ENCODE peak calls at places on chromosomes 3 and 15, in ten cellular contexts. One of them, this sample, is unnamed.

GRCh38 chr3:41301548-41301947 is 102.2 kb downstream of the CTNNB1 start:
- DNase-seq in GM20000: no peak
- DNase-seq in activated T-cell treated with anti-CD3 and anti-CD28 coated beads, Interleukin-2, amount 50 U/mL, for 72 hours: no peak
- DNase-seq in cardiac fibroblast: no peak
- DNase-seq in renal cortical epithelial cell: peak; percentile 41
- DNase-seq in NCI-H69: no peak
- DNase-seq in GM19239: no peak
- DNase-seq in body of pancreas: no peak
- DNase-seq in GM12865: no peak
- DNase-seq in stimulated activated naive B cell treated with anti-CD40 and anti-IgM and Interleukin-4, amounts not matched to agents 10 μg/mL and 1 μg/mL and 100 μg/mL, for 72 hours: no peak
- DNase-seq in this sample: no peak

GRCh38 chr15:28897861-28898608 is 12.3 kb downstream of the APBA2 start:
- DNase-seq in renal cortical epithelial cell: no peak
- DNase-seq in GM12865: no peak
- DNase-seq in GM19239: no peak
- DNase-seq in NCI-H69: no peak
- DNase-seq in stimulated activated naive B cell treated with anti-CD40 and anti-IgM and Interleukin-4, amounts not matched to agents 10 μg/mL and 1 μg/mL and 100 μg/mL, for 72 hours: no peak
- DNase-seq in cardiac fibroblast: no peak
- DNase-seq in body of pancreas: no peak
- DNase-seq in GM20000: no peak
- DNase-seq in activated T-cell treated with anti-CD3 and anti-CD28 coated beads, Interleukin-2, amount 50 U/mL, for 72 hours: no peak
- DNase-seq in this sample: no peak

GRCh38 chr3:30426319-30426993 is 179.9 kb upstream of the TGFBR2 start:
- DNase-seq in renal cortical epithelial cell: peak; percentile 78
- DNase-seq in body of pancreas: peak; percentile 14
- DNase-seq in GM20000: no peak
- DNase-seq in activated T-cell treated with anti-CD3 and anti-CD28 coated beads, Interleukin-2, amount 50 U/mL, for 72 hours: no peak
- DNase-seq in GM19239: no peak
- DNase-seq in cardiac fibroblast: peak; percentile 92
- DNase-seq in GM12865: no peak
- DNase-seq in stimulated activated naive B cell treated with anti-CD40 and anti-IgM and Interleukin-4, amounts not matched to agents 10 μg/mL and 1 μg/mL and 100 μg/mL, for 72 hours: no peak
- DNase-seq in NCI-H69: no peak
- DNase-seq in this sample: no peak

GRCh38 chr15:66505818-66506217 is 692 bp downstream of the ZWILCH start:
- DNase-seq in renal cortical epithelial cell: no peak
- DNase-seq in body of pancreas: no peak
- DNase-seq in GM19239: no peak
- DNase-seq in cardiac fibroblast: no peak
- DNase-seq in GM20000: no peak
- DNase-seq in activated T-cell treated with anti-CD3 and anti-CD28 coated beads, Interleukin-2, amount 50 U/mL, for 72 hours: no peak
- DNase-seq in GM12865: no peak
- DNase-seq in NCI-H69: peak; percentile 30
- DNase-seq in stimulated activated naive B cell treated with anti-CD40 and anti-IgM and Interleukin-4, amounts not matched to agents 10 μg/mL and 1 μg/mL and 100 μg/mL, for 72 hours: no peak
- DNase-seq in this sample: no peak

GRCh38 chr3:128432898-128433629 is 33.6 kb downstream of the DNAJB8 start:
- DNase-seq in cardiac fibroblast: no peak
- DNase-seq in stimulated activated naive B cell treated with anti-CD40 and anti-IgM and Interleukin-4, amounts not matched to agents 10 μg/mL and 1 μg/mL and 100 μg/mL, for 72 hours: no peak
- DNase-seq in NCI-H69: peak; percentile 50
- DNase-seq in activated T-cell treated with anti-CD3 and anti-CD28 coated beads, Interleukin-2, amount 50 U/mL, for 72 hours: peak; percentile 13
- DNase-seq in GM12865: no peak
- DNase-seq in GM20000: no peak
- DNase-seq in renal cortical epithelial cell: no peak
- DNase-seq in body of pancreas: no peak
- DNase-seq in GM19239: no peak
- DNase-seq in this sample: no peak

GRCh38 chr3:187758318-187758717 is 13.1 kb upstream of the BCL6 start:
- DNase-seq in activated T-cell treated with anti-CD3 and anti-CD28 coated beads, Interleukin-2, amount 50 U/mL, for 72 hours: no peak
- DNase-seq in GM19239: no peak
- DNase-seq in body of pancreas: no peak
- DNase-seq in renal cortical epithelial cell: peak; percentile 83
- DNase-seq in GM20000: no peak
- DNase-seq in GM12865: no peak
- DNase-seq in stimulated activated naive B cell treated with anti-CD40 and anti-IgM and Interleukin-4, amounts not matched to agents 10 μg/mL and 1 μg/mL and 100 μg/mL, for 72 hours: no peak
- DNase-seq in NCI-H69: no peak
- DNase-seq in cardiac fibroblast: no peak
- DNase-seq in this sample: peak; percentile 99

GRCh38 chr3:78726545-78726944 is 1041.3 kb downstream of the ROBO1 start:
- DNase-seq in cardiac fibroblast: no peak
- DNase-seq in stimulated activated naive B cell treated with anti-CD40 and anti-IgM and Interleukin-4, amounts not matched to agents 10 μg/mL and 1 μg/mL and 100 μg/mL, for 72 hours: no peak
- DNase-seq in GM12865: no peak
- DNase-seq in renal cortical epithelial cell: no peak
- DNase-seq in activated T-cell treated with anti-CD3 and anti-CD28 coated beads, Interleukin-2, amount 50 U/mL, for 72 hours: no peak
- DNase-seq in NCI-H69: peak; percentile 94
- DNase-seq in GM20000: no peak
- DNase-seq in GM19239: no peak
- DNase-seq in body of pancreas: no peak
- DNase-seq in this sample: no peak

GRCh38 chr3:167814441-167814951 is 79.0 kb downstream of the SERPINI1 start:
- DNase-seq in stimulated activated naive B cell treated with anti-CD40 and anti-IgM and Interleukin-4, amounts not matched to agents 10 μg/mL and 1 μg/mL and 100 μg/mL, for 72 hours: no peak
- DNase-seq in renal cortical epithelial cell: no peak
- DNase-seq in NCI-H69: peak; percentile 75
- DNase-seq in activated T-cell treated with anti-CD3 and anti-CD28 coated beads, Interleukin-2, amount 50 U/mL, for 72 hours: no peak
- DNase-seq in GM12865: no peak
- DNase-seq in body of pancreas: no peak
- DNase-seq in GM20000: no peak
- DNase-seq in cardiac fibroblast: peak; percentile 78
- DNase-seq in GM19239: no peak
- DNase-seq in this sample: peak; percentile 5

GRCh38 chr3:115927210-115927609 is 303.9 kb downstream of the GAP43 start:
- DNase-seq in body of pancreas: no peak
- DNase-seq in stimulated activated naive B cell treated with anti-CD40 and anti-IgM and Interleukin-4, amounts not matched to agents 10 μg/mL and 1 μg/mL and 100 μg/mL, for 72 hours: no peak
- DNase-seq in NCI-H69: peak; percentile 8
- DNase-seq in GM12865: no peak
- DNase-seq in activated T-cell treated with anti-CD3 and anti-CD28 coated beads, Interleukin-2, amount 50 U/mL, for 72 hours: no peak
- DNase-seq in GM19239: no peak
- DNase-seq in renal cortical epithelial cell: peak; percentile 16
- DNase-seq in GM20000: no peak
- DNase-seq in cardiac fibroblast: no peak
- DNase-seq in this sample: no peak

GRCh38 chr3:30688776-30689175 is 82.4 kb downstream of the TGFBR2 start:
- DNase-seq in GM12865: no peak
- DNase-seq in GM20000: no peak
- DNase-seq in activated T-cell treated with anti-CD3 and anti-CD28 coated beads, Interleukin-2, amount 50 U/mL, for 72 hours: no peak
- DNase-seq in GM19239: no peak
- DNase-seq in cardiac fibroblast: no peak
- DNase-seq in NCI-H69: no peak
- DNase-seq in renal cortical epithelial cell: peak; percentile 67
- DNase-seq in body of pancreas: no peak
- DNase-seq in stimulated activated naive B cell treated with anti-CD40 and anti-IgM and Interleukin-4, amounts not matched to agents 10 μg/mL and 1 μg/mL and 100 μg/mL, for 72 hours: no peak
- DNase-seq in this sample: no peak

GRCh38 chr3:72892870-72893269 is 5.0 kb downstream of the GXYLT2 start:
- DNase-seq in GM20000: no peak
- DNase-seq in GM12865: peak; percentile 35
- DNase-seq in activated T-cell treated with anti-CD3 and anti-CD28 coated beads, Interleukin-2, amount 50 U/mL, for 72 hours: no peak
- DNase-seq in GM19239: no peak
- DNase-seq in renal cortical epithelial cell: no peak
- DNase-seq in body of pancreas: no peak
- DNase-seq in cardiac fibroblast: no peak
- DNase-seq in stimulated activated naive B cell treated with anti-CD40 and anti-IgM and Interleukin-4, amounts not matched to agents 10 μg/mL and 1 μg/mL and 100 μg/mL, for 72 hours: no peak
- DNase-seq in NCI-H69: peak; percentile 46
- DNase-seq in this sample: no peak

GRCh38 chr3:107882261-107882660 is 208.6 kb downstream of the CD47 start:
- DNase-seq in cardiac fibroblast: no peak
- DNase-seq in body of pancreas: no peak
- DNase-seq in GM12865: no peak
- DNase-seq in NCI-H69: no peak
- DNase-seq in stimulated activated naive B cell treated with anti-CD40 and anti-IgM and Interleukin-4, amounts not matched to agents 10 μg/mL and 1 μg/mL and 100 μg/mL, for 72 hours: no peak
- DNase-seq in renal cortical epithelial cell: no peak
- DNase-seq in GM19239: no peak
- DNase-seq in GM20000: no peak
- DNase-seq in activated T-cell treated with anti-CD3 and anti-CD28 coated beads, Interleukin-2, amount 50 U/mL, for 72 hours: no peak
- DNase-seq in this sample: no peak

GRCh38 chr3:194130807-194131589 is 5.0 kb upstream of the HES1 start:
- DNase-seq in GM12865: peak; percentile 92
- DNase-seq in activated T-cell treated with anti-CD3 and anti-CD28 coated beads, Interleukin-2, amount 50 U/mL, for 72 hours: peak; percentile 13
- DNase-seq in NCI-H69: peak; percentile 91
- DNase-seq in body of pancreas: peak; percentile 67
- DNase-seq in GM20000: peak; percentile 72
- DNase-seq in GM19239: no peak
- DNase-seq in cardiac fibroblast: peak; percentile 43
- DNase-seq in renal cortical epithelial cell: peak; percentile 98
- DNase-seq in stimulated activated naive B cell treated with anti-CD40 and anti-IgM and Interleukin-4, amounts not matched to agents 10 μg/mL and 1 μg/mL and 100 μg/mL, for 72 hours: no peak
- DNase-seq in this sample: no peak

GRCh38 chr3:69197922-69198540 is 75.6 kb upstream of the LMOD3 start:
- DNase-seq in NCI-H69: no peak
- DNase-seq in body of pancreas: no peak
- DNase-seq in GM19239: no peak
- DNase-seq in GM20000: no peak
- DNase-seq in activated T-cell treated with anti-CD3 and anti-CD28 coated beads, Interleukin-2, amount 50 U/mL, for 72 hours: peak; percentile 49
- DNase-seq in stimulated activated naive B cell treated with anti-CD40 and anti-IgM and Interleukin-4, amounts not matched to agents 10 μg/mL and 1 μg/mL and 100 μg/mL, for 72 hours: no peak
- DNase-seq in GM12865: no peak
- DNase-seq in renal cortical epithelial cell: no peak
- DNase-seq in cardiac fibroblast: no peak
- DNase-seq in this sample: no peak

GRCh38 chr15:49421991-49422390 is 1.1 kb upstream of the FGF7 start:
- DNase-seq in body of pancreas: peak; percentile 39
- DNase-seq in GM12865: peak; percentile 70
- DNase-seq in renal cortical epithelial cell: peak; percentile 56
- DNase-seq in GM20000: peak; percentile 20
- DNase-seq in cardiac fibroblast: peak; percentile 74
- DNase-seq in GM19239: no peak
- DNase-seq in activated T-cell treated with anti-CD3 and anti-CD28 coated beads, Interleukin-2, amount 50 U/mL, for 72 hours: peak; percentile 22
- DNase-seq in stimulated activated naive B cell treated with anti-CD40 and anti-IgM and Interleukin-4, amounts not matched to agents 10 μg/mL and 1 μg/mL and 100 μg/mL, for 72 hours: no peak
- DNase-seq in NCI-H69: peak; percentile 72
- DNase-seq in this sample: no peak

GRCh38 chr15:85583404-85584390 is 203.3 kb downstream of the AKAP13 start:
- DNase-seq in GM12865: peak; percentile 93
- DNase-seq in GM19239: peak; percentile 27
- DNase-seq in cardiac fibroblast: peak; percentile 36
- DNase-seq in renal cortical epithelial cell: peak; percentile 80
- DNase-seq in activated T-cell treated with anti-CD3 and anti-CD28 coated beads, Interleukin-2, amount 50 U/mL, for 72 hours: peak; percentile 78
- DNase-seq in stimulated activated naive B cell treated with anti-CD40 and anti-IgM and Interleukin-4, amounts not matched to agents 10 μg/mL and 1 μg/mL and 100 μg/mL, for 72 hours: peak; percentile 86
- DNase-seq in body of pancreas: no peak
- DNase-seq in GM20000: peak; percentile 47
- DNase-seq in NCI-H69: peak; percentile 53
- DNase-seq in this sample: peak; percentile 69

This sample was measured in MV-4-11.